ENCODE peak calls at places on chromosome 2, in four cellular contexts. One of them, this sample, is unnamed.

GRCh38 chr2:234845602-234846588 is 105.9 kb upstream of the SH3BP4 start:
- DNase-seq in HepG2: peak; percentile 96
- DNase-seq in SK-N-SH: no peak
- DNase-seq in K562: no peak
- DNase-seq in this sample: no peak

GRCh38 chr2:220246356-220246755 is 618.9 kb downstream of the SLC4A3 start:
- DNase-seq in HepG2: no peak
- DNase-seq in SK-N-SH: no peak
- DNase-seq in K562: no peak
- DNase-seq in this sample: no peak

GRCh38 chr2:124066776-124067175 is 41.7 kb downstream of the CNTNAP5 start:
- DNase-seq in HepG2: no peak
- DNase-seq in SK-N-SH: no peak
- DNase-seq in K562: no peak
- DNase-seq in this sample: no peak

GRCh38 chr2:80547344-80547743 is 242.8 kb upstream of the LRRTM1 start:
- DNase-seq in HepG2: no peak
- DNase-seq in SK-N-SH: no peak
- DNase-seq in K562: no peak
- DNase-seq in this sample: no peak

GRCh38 chr2:235855011-235855410 is 313.2 kb downstream of the GBX2 start:
- DNase-seq in HepG2: no peak
- DNase-seq in SK-N-SH: no peak
- DNase-seq in K562: no peak
- DNase-seq in this sample: no peak

GRCh38 chr2:85987266-85988178 is 98.7 kb upstream of the ST3GAL5 start:
- DNase-seq in HepG2: no peak
- DNase-seq in SK-N-SH: no peak
- DNase-seq in K562: no peak
- DNase-seq in this sample: no peak

GRCh38 chr2:22336414-22336813 is 1048.6 kb upstream of the KLHL29 start:
- DNase-seq in HepG2: no peak
- DNase-seq in SK-N-SH: peak; percentile 14
- DNase-seq in K562: no peak
- DNase-seq in this sample: no peak

GRCh38 chr2:109528811-109529501 is 84.8 kb downstream of the SEPTIN10 start:
- DNase-seq in HepG2: no peak
- DNase-seq in SK-N-SH: no peak
- DNase-seq in K562: no peak
- DNase-seq in this sample: no peak

GRCh38 chr2:174951746-174952145 is 53.4 kb downstream of the CHN1 start:
- DNase-seq in HepG2: no peak
- DNase-seq in SK-N-SH: no peak
- DNase-seq in K562: no peak
- DNase-seq in this sample: no peak

GRCh38 chr2:43448822-43449110 is 147.1 kb downstream of the THADA start:
- DNase-seq in HepG2: no peak
- DNase-seq in SK-N-SH: no peak
- DNase-seq in K562: no peak
- DNase-seq in this sample: no peak

GRCh38 chr2:232368311-232368731 is 10.2 kb upstream of the ALPP start:
- DNase-seq in HepG2: no peak
- DNase-seq in SK-N-SH: no peak
- DNase-seq in K562: no peak
- DNase-seq in this sample: no peak

GRCh38 chr2:238568455-238569414 is 142.0 kb downstream of the ASB1 start:
- DNase-seq in HepG2: no peak
- DNase-seq in SK-N-SH: no peak
- DNase-seq in K562: no peak
- DNase-seq in this sample: no peak

GRCh38 chr2:223648755-223649154 is 46.6 kb upstream of the SCG2 start:
- DNase-seq in HepG2: no peak
- DNase-seq in SK-N-SH: no peak
- DNase-seq in K562: no peak
- DNase-seq in this sample: no peak

GRCh38 chr2:210623506-210623905 is 67.1 kb downstream of the CPS1 start:
- DNase-seq in HepG2: no peak
- DNase-seq in SK-N-SH: no peak
- DNase-seq in K562: no peak
- DNase-seq in this sample: no peak

GRCh38 chr2:181589779-181590178 is 67.1 kb downstream of the CERKL start:
- DNase-seq in HepG2: no peak
- DNase-seq in SK-N-SH: no peak
- DNase-seq in K562: no peak
- DNase-seq in this sample: no peak

GRCh38 chr2:7467782-7468447 is 550.7 kb downstream of the RNF144A start:
- DNase-seq in HepG2: no peak
- DNase-seq in SK-N-SH: no peak
- DNase-seq in K562: no peak
- DNase-seq in this sample: no peak

GRCh38 chr2:71608441-71608840 is 155.1 kb downstream of the DYSF start:
- DNase-seq in HepG2: no peak
- DNase-seq in SK-N-SH: no peak
- DNase-seq in K562: no peak
- DNase-seq in this sample: no peak

GRCh38 chr2:164568317-164568716 is 53.0 kb downstream of the GRB14 start:
- DNase-seq in HepG2: peak; percentile 18
- DNase-seq in SK-N-SH: no peak
- DNase-seq in K562: no peak
- DNase-seq in this sample: no peak

GRCh38 chr2:139492301-139492700 is 712.1 kb upstream of the NXPH2 start:
- DNase-seq in HepG2: no peak
- DNase-seq in SK-N-SH: no peak
- DNase-seq in K562: no peak
- DNase-seq in this sample: no peak

GRCh38 chr2:179125404-179125803 is 75.5 kb upstream of the CCDC141 start:
- DNase-seq in HepG2: no peak
- DNase-seq in SK-N-SH: no peak
- DNase-seq in K562: no peak
- DNase-seq in this sample: no peak

GRCh38 chr2:47554311-47554905 is 151.5 kb downstream of the MSH2 start:
- DNase-seq in HepG2: no peak
- DNase-seq in SK-N-SH: no peak
- DNase-seq in K562: no peak
- DNase-seq in this sample: no peak

GRCh38 chr2:239397856-239398470 is 2.9 kb downstream of the HDAC4 start:
- DNase-seq in HepG2: no peak
- DNase-seq in SK-N-SH: no peak
- DNase-seq in K562: no peak
- DNase-seq in this sample: no peak

GRCh38 chr2:149389506-149390167 is 59.2 kb downstream of the LYPD6 start:
- DNase-seq in HepG2: no peak
- DNase-seq in SK-N-SH: peak; percentile 21
- DNase-seq in K562: no peak
- DNase-seq in this sample: no peak

GRCh38 chr2:12259497-12259896 is 457.2 kb upstream of the TRIB2 start:
- DNase-seq in HepG2: no peak
- DNase-seq in SK-N-SH: no peak
- DNase-seq in K562: no peak
- DNase-seq in this sample: no peak

GRCh38 chr2:162072181-162072702 is 1.8 kb downstream of the DPP4 start:
- DNase-seq in HepG2: peak; percentile 59
- DNase-seq in SK-N-SH: no peak
- DNase-seq in K562: no peak
- DNase-seq in this sample: no peak

GRCh38 chr2:84302513-84303412 is 156.3 kb downstream of the SUCLG1 start:
- DNase-seq in HepG2: peak; percentile 83
- DNase-seq in SK-N-SH: peak; percentile 64
- DNase-seq in K562: peak; percentile 80
- DNase-seq in this sample: peak; percentile 47

GRCh38 chr2:20602803-20603202 is 48.1 kb downstream of the HS1BP3 start:
- DNase-seq in HepG2: no peak
- DNase-seq in SK-N-SH: no peak
- DNase-seq in K562: no peak
- DNase-seq in this sample: no peak

GRCh38 chr2:23414876-23415275 is 29.9 kb downstream of the KLHL29 start:
- DNase-seq in HepG2: peak; percentile 21
- DNase-seq in SK-N-SH: peak; percentile 70
- DNase-seq in K562: peak; percentile 20
- DNase-seq in this sample: no peak

GRCh38 chr2:217628061-217628460 is 374.7 kb downstream of the TNS1 start:
- DNase-seq in HepG2: no peak
- DNase-seq in SK-N-SH: no peak
- DNase-seq in K562: no peak
- DNase-seq in this sample: no peak

GRCh38 chr2:12624911-12625598 is 91.7 kb upstream of the TRIB2 start:
- DNase-seq in HepG2: no peak
- DNase-seq in SK-N-SH: no peak
- DNase-seq in K562: no peak
- DNase-seq in this sample: no peak

GRCh38 chr2:188869560-188869959 is 104.6 kb upstream of the COL3A1 start:
- DNase-seq in HepG2: no peak
- DNase-seq in SK-N-SH: no peak
- DNase-seq in K562: no peak
- DNase-seq in this sample: no peak

GRCh38 chr2:69816923-69817542 is 12.4 kb upstream of the GMCL1 start:
- DNase-seq in HepG2: peak; percentile 94
- DNase-seq in SK-N-SH: peak; percentile 39
- DNase-seq in K562: peak; percentile 61
- DNase-seq in this sample: peak; percentile 85

GRCh38 chr2:184367211-184367610 is 231.1 kb upstream of the ZNF804A start:
- DNase-seq in HepG2: no peak
- DNase-seq in SK-N-SH: no peak
- DNase-seq in K562: no peak
- DNase-seq in this sample: no peak
- TF ChIP-seq ELF1 in HepG2: no peak
- TF ChIP-seq ELF1 in SK-N-SH: no peak
- TF ChIP-seq ELF1 in K562: no peak
- TF ChIP-seq ELF1 in this sample: no peak

GRCh38 chr2:25335971-25336370 is 5.8 kb downstream of the DNMT3A start:
- DNase-seq in HepG2: no peak
- DNase-seq in SK-N-SH: peak; percentile 83
- DNase-seq in K562: no peak
- DNase-seq in this sample: no peak
- H3K27ac ChIP-seq in HepG2: no peak overlapping the region
- H3K27ac ChIP-seq in SK-N-SH: peak overlapping the region; percentile 89
- H3K27ac ChIP-seq in K562: no peak overlapping the region
- H3K27ac ChIP-seq in this sample: no peak overlapping the region

GRCh38 chr2:68767031-68767961 is 32.7 kb downstream of the ARHGAP25 start:
- DNase-seq in HepG2: no peak
- DNase-seq in SK-N-SH: no peak
- DNase-seq in K562: no peak
- DNase-seq in this sample: no peak
- TF ChIP-seq JUND in HepG2: no peak
- TF ChIP-seq JUND in SK-N-SH: no peak
- TF ChIP-seq JUND in K562: no peak
- TF ChIP-seq JUND in this sample: no peak

DNA sequence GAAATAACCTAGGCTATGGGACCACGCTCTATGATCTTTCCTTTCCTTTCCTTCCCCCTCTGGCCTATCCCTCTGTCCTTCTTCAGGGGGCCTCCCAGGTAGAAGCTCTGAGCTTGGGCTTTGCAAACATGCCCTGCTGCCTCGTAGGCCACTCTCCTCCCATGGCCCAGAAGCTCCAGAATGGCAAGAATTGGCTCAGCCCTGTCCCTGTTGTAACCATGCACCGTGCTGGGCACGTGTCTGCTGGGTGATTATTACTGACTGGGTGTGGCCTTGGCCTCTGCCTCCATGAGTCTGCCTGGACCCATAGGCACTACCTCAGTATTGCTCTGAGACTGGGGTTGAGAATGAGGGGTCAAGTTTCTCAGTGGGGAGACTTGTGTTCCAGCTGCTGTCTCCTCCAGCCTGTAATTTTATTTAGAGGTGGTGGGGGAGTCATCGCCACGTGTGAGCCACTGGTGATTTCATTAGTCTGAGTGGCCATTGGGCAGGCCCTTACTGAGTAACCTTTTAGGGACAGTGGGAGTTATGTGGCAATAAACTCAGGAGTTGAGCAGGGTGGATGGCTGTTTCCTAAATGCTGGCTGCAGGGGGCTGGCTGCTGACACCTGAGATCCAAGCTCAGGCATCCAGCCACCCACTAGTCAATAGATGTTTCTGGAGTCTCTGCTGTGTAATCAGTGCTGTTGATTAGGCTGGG is 157.9 kb downstream of the CLIP4 start:
- DNase-seq in HepG2: no peak
- DNase-seq in SK-N-SH: no peak
- DNase-seq in K562: no peak
- DNase-seq in this sample: no peak
- TF ChIP-seq ELF1 in HepG2: no peak
- TF ChIP-seq ELF1 in SK-N-SH: no peak
- TF ChIP-seq ELF1 in K562: no peak
- TF ChIP-seq ELF1 in this sample: no peak

DNA sequence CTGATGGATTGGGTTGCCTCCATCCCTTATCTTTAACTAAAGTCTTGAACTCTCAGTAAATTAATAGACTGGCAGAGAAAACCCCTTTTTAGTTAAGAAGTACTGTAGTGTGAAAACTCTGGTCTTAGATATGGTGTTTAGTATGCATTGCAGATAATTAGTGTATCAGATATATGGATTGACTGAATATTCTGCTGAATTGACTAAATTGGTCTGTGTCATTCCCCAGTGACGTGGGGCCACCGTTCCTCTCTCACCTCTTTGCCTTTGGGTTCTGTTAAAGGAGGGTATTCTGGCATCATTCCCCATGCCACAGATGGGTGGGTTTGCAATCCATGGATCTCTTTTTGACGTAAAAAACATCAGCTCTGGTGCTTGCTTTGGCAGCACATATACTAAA is 67.1 kb upstream of the XPO1 start:
- DNase-seq in HepG2: no peak
- DNase-seq in SK-N-SH: no peak
- DNase-seq in K562: no peak
- DNase-seq in this sample: no peak
- H3K27ac ChIP-seq in HepG2: no peak overlapping the region
- H3K27ac ChIP-seq in SK-N-SH: no peak overlapping the region
- H3K27ac ChIP-seq in K562: no peak overlapping the region
- H3K27ac ChIP-seq in this sample: no peak overlapping the region

This sample was measured in HCT116.